ENCODE peak calls at places on chromosomes 5 and 9, in five cellular contexts. A is cardiac muscle cell, O is neuronal stem cell, L is mammary epithelial cell, R is left ventricle myocardium inferior. H is an unnamed sample.

GRCh38 chr5:56910123-56910951 is 941 bp downstream of the SETD9 start:
- DNase-seq in A (no peak), O (no peak), L (no peak), R (peak; percentile 53), H (no peak)

GRCh38 chr9:112784020-112784788 is 33.6 kb downstream of the SNX30 start:
- DNase-seq in A (peak; percentile 52), O (peak; percentile 35), L (peak; percentile 32), R (no peak), H (no peak)

GRCh38 chr5:122195784-122196394 is 66.5 kb downstream of the ZNF474 start:
- DNase-seq in A (peak; percentile 74), O (peak; percentile 46), L (peak; percentile 39), R (no peak), H (no peak)

GRCh38 chr5:139898981-139899380 is 103.4 kb downstream of the PSD2 start:
- DNase-seq in A (no peak), O (no peak), L (no peak), R (no peak), H (no peak)

GRCh38 chr5:55668356-55668755 is 43.8 kb downstream of the SLC38A9 start:
- DNase-seq in A (peak; percentile 74), O (no peak), L (peak; percentile 79), R (no peak), H (no peak)

GRCh38 chr9:25449503-25449902 is 228.7 kb downstream of the TUSC1 start:
- DNase-seq in A (no peak), O (no peak), L (peak; percentile 25), R (no peak), H (no peak)

GRCh38 chr5:34061993-34062392 is 19.0 kb upstream of the C1QTNF3 start:
- DNase-seq in A (no peak), O (no peak), L (no peak), R (no peak), H (no peak)

GRCh38 chr9:119278138-119278537 is 91.1 kb downstream of the BRINP1 start:
- DNase-seq in A (no peak), O (no peak), L (no peak), R (no peak), H (no peak)

GRCh38 chr5:100424017-100424416 is 111.2 kb upstream of the FAM174A start:
- DNase-seq in A (peak; percentile 6), O (no peak), L (no peak), R (no peak), H (no peak)

GRCh38 chr9:134492281-134492691 is 149.3 kb upstream of the COL5A1 start:
- DNase-seq in A (peak; percentile 98), O (no peak), L (no peak), R (peak; percentile 69), H (peak; percentile 90)

GRCh38 chr9:133421615-133422542 is at the start of gene ADAMTS13:
- DNase-seq in A (no peak), O (no peak), L (no peak), R (no peak), H (no peak)

DNA sequence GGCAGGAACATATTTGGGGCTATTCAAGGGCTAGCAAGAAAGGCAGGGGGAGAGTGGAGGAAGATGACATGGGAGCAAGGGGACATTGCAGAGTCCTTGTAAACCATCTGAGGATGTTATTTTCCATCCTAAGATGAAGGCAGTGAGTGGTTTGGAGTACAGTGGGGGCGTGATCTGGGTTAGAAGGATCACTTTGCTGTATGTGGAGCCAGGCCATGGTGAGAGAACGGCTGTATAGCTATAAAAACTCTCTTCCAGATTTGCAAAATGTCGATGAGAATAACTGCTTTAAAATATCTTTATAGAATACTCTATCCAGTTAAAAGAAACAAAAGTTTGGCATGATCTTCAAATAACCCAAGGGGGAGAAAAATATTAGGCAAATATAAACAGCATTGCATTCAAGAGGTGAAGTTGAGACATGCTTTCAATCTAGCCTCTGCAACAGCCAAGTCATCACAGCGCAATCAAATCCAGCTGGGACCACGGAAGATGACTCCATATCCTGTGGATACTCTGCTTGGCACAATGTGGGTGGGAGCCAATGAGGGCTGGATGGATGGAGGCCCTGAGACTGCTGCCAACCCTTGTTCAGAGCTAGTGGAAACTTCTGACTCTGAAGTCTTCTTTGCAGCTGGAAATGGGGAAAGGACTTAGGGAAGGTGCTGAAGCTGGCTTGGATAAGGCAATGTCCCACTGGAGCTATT is 111.5 kb upstream of the BASP1 start:
- DNase-seq in A (peak; percentile 78), O (no peak), L (peak; percentile 75), R (peak; percentile 25), H (no peak)
- H3K4me3 ChIP-seq in A (no peak overlapping the region), O (no peak overlapping the region), L (no peak overlapping the region), R (no peak overlapping the region), H (no peak overlapping the region)

GRCh38 chr9:22117511-22118388 is 108.6 kb upstream of the CDKN2B start:
- DNase-seq in A (peak; percentile 44), O (no peak), L (peak; percentile 73), R (no peak), H (no peak)
- H3K4me3 ChIP-seq in A (no peak overlapping the region), O (no peak overlapping the region), L (no peak overlapping the region), R (no peak overlapping the region), H (no peak overlapping the region)

GRCh38 chr9:79357185-79357584 is 214.6 kb upstream of the TLE4 start:
- DNase-seq in A (no peak), O (no peak), L (no peak), R (no peak), H (no peak)
- H3K4me3 ChIP-seq in A (no peak overlapping the region), O (no peak overlapping the region), L (no peak overlapping the region), R (no peak overlapping the region), H (no peak overlapping the region)

GRCh38 chr9:94864862-94865435 is 138.4 kb downstream of the AOPEP start:
- DNase-seq in A (no peak), O (no peak), L (no peak), R (no peak), H (no peak)

GRCh38 chr9:94864183-94864582 is 137.7 kb downstream of the AOPEP start:
- DNase-seq in A (no peak), O (no peak), L (no peak), R (no peak), H (no peak)

GRCh38 chr9:94867281-94867841 is 140.9 kb downstream of the AOPEP start:
- DNase-seq in A (peak; percentile 89), O (no peak), L (peak; percentile 77), R (peak; percentile 62), H (peak; percentile 86)

GRCh38 chr9:94866770-94867169 is 140.3 kb downstream of the AOPEP start:
- DNase-seq in A (no peak), O (no peak), L (no peak), R (no peak), H (no peak)

DNA sequence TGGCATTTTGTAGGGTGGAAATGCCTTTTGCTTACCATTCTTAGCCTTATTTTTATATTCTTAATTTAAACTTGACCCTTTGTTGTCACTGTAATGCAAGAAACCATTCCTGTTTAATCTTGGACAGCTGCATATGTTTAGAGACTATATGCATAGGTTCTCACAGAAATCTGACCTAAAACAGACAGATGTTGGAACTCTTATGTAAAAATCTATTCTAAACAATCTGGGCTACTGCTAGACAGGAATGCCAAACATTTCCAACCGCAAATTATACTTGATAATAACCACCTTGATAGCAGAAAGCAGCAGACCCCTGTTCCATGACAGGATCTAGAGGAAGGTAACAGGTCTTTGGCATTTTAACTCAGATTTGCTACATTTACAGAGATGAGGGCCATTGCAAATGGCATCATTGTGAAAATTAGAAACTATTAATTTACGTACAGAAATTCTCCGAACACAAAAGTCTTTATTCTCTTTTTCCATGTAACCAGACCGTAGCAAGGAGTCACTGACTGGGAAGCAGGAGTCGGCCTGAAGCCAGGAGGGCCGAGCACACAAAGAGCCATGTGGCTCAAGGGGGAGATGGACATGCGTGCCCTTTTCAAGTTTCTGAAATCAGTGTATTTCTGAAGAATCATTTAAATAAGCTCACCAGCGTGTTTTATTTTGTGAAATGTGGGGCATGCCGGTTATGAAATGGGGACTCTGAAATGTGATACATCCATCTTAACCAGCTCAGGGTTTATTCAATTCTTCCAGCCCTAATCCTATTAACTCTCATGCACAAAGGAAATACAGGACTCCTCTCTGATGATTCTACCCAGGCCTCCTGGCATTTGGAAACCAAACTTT is 139.3 kb downstream of the AOPEP start:
- DNase-seq in A (no peak), O (peak; percentile 48), L (no peak), R (peak; percentile 37), H (no peak)
- H3K4me3 ChIP-seq in A (no peak overlapping the region), O (no peak overlapping the region), L (no peak overlapping the region), R (peak overlapping the region; percentile 20), H (no peak overlapping the region)

GRCh38 chr5:170292509-170292908 is 5.1 kb downstream of the LCP2 start:
- DNase-seq in A (no peak), O (no peak), L (no peak), R (no peak), H (no peak)
- H3K4me3 ChIP-seq in A (no peak overlapping the region), O (no peak overlapping the region), L (no peak overlapping the region), R (no peak overlapping the region), H (no peak overlapping the region)

GRCh38 chr5:39175273-39175955 is 43.9 kb downstream of the FYB1 start:
- DNase-seq in A (no peak), O (no peak), L (no peak), R (no peak), H (no peak)
- H3K4me3 ChIP-seq in A (no peak overlapping the region), O (no peak overlapping the region), L (no peak overlapping the region), R (no peak overlapping the region), H (no peak overlapping the region)

GRCh38 chr5:160469156-160470144 is 47.8 kb downstream of the PTTG1 start:
- DNase-seq in A (no peak), O (no peak), L (no peak), R (no peak), H (no peak)

GRCh38 chr5:160470437-160471341 is 49.0 kb downstream of the PTTG1 start:
- DNase-seq in A (peak; percentile 87), O (no peak), L (no peak), R (no peak), H (no peak)

GRCh38 chr5:160473736-160474483 is 52.3 kb downstream of the PTTG1 start:
- DNase-seq in A (no peak), O (no peak), L (no peak), R (no peak), H (no peak)

GRCh38 chr5:160472482-160472881 is 50.8 kb downstream of the PTTG1 start:
- DNase-seq in A (no peak), O (no peak), L (no peak), R (no peak), H (no peak)

GRCh38 chr5:160471761-160472160 is 50.1 kb downstream of the PTTG1 start:
- DNase-seq in A (no peak), O (no peak), L (no peak), R (no peak), H (no peak)
- H3K4me3 ChIP-seq in A (no peak overlapping the region), O (no peak overlapping the region), L (no peak overlapping the region), R (no peak overlapping the region), H (no peak overlapping the region)

GRCh38 chr5:158951461-158951860 is 148.3 kb downstream of the EBF1 start:
- DNase-seq in A (no peak), O (peak; percentile 15), L (no peak), R (no peak), H (no peak)

GRCh38 chr5:158953929-158954534 is 145.7 kb downstream of the EBF1 start:
- DNase-seq in A (no peak), O (no peak), L (no peak), R (no peak), H (no peak)

GRCh38 chr5:158951951-158952545 is 147.7 kb downstream of the EBF1 start:
- DNase-seq in A (no peak), O (no peak), L (no peak), R (no peak), H (no peak)

GRCh38 chr5:158955636-158956035 is 144.1 kb downstream of the EBF1 start:
- DNase-seq in A (no peak), O (no peak), L (no peak), R (no peak), H (no peak)

DNA sequence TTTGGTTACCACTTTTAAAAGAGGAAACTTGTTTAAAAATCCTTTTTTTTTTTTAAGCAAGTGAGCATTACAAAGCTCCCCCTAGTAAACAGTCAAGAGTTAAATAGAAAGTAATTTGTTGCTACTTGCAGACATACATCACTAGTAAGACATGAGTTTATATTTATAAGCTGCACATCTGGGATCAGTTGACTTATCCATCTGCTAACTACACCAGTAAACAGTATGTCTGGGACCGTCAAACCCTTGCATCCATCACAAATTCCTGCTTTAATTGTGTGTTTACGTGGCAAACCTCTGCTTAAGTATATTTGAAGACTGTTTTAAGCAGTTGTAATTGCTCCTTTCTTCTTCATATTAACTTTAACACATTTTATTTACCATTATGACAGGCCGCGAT is 146.8 kb downstream of the EBF1 start:
- DNase-seq in A (no peak), O (no peak), L (no peak), R (no peak), H (no peak)
- H3K4me3 ChIP-seq in A (no peak overlapping the region), O (no peak overlapping the region), L (no peak overlapping the region), R (no peak overlapping the region), H (no peak overlapping the region)